ENCODE peak calls at places on chromosomes 11 and 22, in eight cellular contexts. T, D, N, G, X, C, H and L are unnamed samples.

GRCh38 chr22:44669725-44670027 is 32.3 kb upstream of the PRR5 start:
- DNase-seq in N (no peak), T (no peak), C (no peak), D (no peak), X (no peak), H (no peak), G (no peak), L (no peak)

GRCh38 chr22:28951969-28952521 is 68.7 kb downstream of the ZNRF3 start:
- DNase-seq in G (no peak), H (no peak), D (no peak), N (no peak), T (no peak), X (peak; percentile 39), C (no peak), L (no peak)

GRCh38 chr22:30490399-30490798 is 15.1 kb downstream of the SEC14L4 start:
- DNase-seq in C (no peak), H (no peak), D (no peak), X (no peak), N (no peak), T (no peak), G (no peak), L (no peak)

GRCh38 chr11:9057032-9057431 is 34.4 kb downstream of the SCUBE2 start:
- DNase-seq in X (no peak), D (no peak), N (no peak), C (no peak), T (no peak), G (no peak), H (no peak), L (no peak)

GRCh38 chr11:79237676-79238075 is 203.2 kb downstream of the TENM4 start:
- DNase-seq in X (no peak), H (no peak), C (no peak), G (no peak), N (no peak), D (peak; percentile 30), T (no peak), L (no peak)

GRCh38 chr22:44648821-44649566 is 53.0 kb upstream of the PRR5 start:
- DNase-seq in X (no peak), C (no peak), H (peak; percentile 54), G (no peak), D (no peak), T (no peak), N (no peak), L (peak; percentile 79)

GRCh38 chr11:26187639-26188038 is 144.3 kb upstream of the ANO3 start:
- DNase-seq in X (no peak), H (no peak), G (no peak), N (no peak), C (no peak), T (no peak), D (no peak), L (peak; percentile 24)

GRCh38 chr11:35478411-35479139 is 46.8 kb downstream of the PAMR1 start:
- DNase-seq in C (no peak), T (peak; percentile 27), G (no peak), N (no peak), D (no peak), X (no peak), H (no peak), L (no peak)

GRCh38 chr11:86916330-86916729 is 38.9 kb downstream of the FZD4 start:
- DNase-seq in T (no peak), N (no peak), C (no peak), D (no peak), H (no peak), G (no peak), X (no peak), L (no peak)

DNA sequence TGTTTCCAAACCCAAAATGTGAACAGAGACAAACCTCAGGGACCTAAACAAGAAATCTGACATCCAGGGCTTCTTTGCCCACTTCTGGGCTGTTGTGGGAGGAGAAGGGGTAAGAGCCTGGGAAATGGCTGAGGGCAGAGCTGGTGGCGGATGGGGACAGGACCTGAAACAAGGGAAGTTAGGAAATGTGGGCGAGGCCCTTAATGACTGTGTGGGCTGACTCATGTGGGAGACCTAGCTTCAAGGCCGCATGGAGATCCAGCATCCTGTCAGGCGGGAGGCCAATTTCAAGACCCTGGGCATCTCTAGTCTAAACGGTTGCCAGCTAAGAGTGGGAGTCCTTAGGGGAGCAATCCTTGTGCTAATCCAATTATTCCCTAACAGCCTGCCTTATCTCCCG is 2.1 kb upstream of the OAF start:
- DNase-seq in X (peak; percentile 65), N (no peak), D (peak; percentile 74), C (no peak), T (no peak), H (peak; percentile 70), G (no peak), L (peak; percentile 59)
- H3K27ac ChIP-seq in X (peak overlapping the region; percentile 54), N (peak overlapping the region; percentile 83), D (peak overlapping the region; percentile 35), C (peak overlapping the region; percentile 59), T (peak overlapping the region; percentile 65), H (peak overlapping the region; percentile 13), G (no peak overlapping the region), L (peak overlapping the region; percentile 36)

GRCh38 chr11:1694064-1694845 is 2.7 kb upstream of the KRTAP5-6 start:
- DNase-seq in X (peak; percentile 89), D (peak; percentile 90), T (peak; percentile 93), C (peak; percentile 91), G (peak; percentile 55), H (peak; percentile 88), N (peak; percentile 87), L (no peak)
- H3K27ac ChIP-seq in X (no peak overlapping the region), D (peak overlapping the region; percentile 72), T (peak overlapping the region; percentile 63), C (no peak overlapping the region), G (no peak overlapping the region), H (no peak overlapping the region), N (peak overlapping the region; percentile 61), L (no peak overlapping the region)

DNA sequence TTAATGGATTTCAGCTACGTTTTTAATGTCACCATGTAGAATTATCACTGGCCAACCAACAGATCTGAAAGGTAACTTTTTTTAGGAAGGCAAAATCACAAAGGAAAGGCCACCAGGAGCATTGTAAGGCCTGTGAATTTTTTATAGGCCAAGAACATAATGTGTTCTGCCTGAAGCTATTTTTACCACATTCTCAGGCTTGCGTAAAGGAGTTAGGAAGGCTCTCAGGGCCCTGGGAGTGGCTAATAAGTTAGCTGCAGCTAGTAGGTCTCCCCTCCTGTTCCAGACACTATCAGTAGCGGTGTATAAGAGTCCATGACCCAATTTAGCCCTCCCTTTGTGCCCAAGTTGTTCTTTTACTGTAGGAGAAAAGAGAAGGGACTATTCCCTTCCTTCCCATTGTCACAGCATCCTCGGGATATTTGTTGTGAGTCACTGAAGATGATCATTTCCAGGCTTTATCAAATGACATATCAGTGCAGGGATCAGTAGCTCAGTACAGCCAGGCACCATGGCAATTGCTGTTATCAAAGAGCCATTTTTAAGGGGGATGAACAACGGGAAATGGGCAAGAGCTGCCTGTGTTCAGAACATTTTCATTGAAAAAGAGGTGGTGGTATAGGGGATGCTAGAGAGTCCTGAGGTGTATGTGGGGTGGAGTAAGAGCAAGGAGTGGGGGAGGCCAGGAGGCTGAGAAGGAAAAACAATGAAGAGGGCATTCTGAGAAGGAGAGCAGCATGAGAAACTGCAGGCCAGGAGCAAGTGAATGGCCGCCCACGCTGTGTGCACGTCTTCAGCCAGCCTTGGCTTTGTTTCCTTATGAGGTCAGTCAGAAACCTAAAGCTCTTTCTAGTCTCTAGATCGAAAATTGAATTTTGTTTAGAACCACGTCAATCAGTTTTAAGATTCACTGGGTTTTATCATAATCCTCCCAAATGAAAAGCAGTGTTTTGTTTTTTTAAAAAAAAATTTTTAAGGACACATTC is 940.3 kb downstream of the NTM start:
- DNase-seq in N (no peak), T (no peak), G (no peak), D (no peak), H (no peak), C (no peak), X (no peak), L (no peak)
- H3K27ac ChIP-seq in N (no peak overlapping the region), T (no peak overlapping the region), G (no peak overlapping the region), D (no peak overlapping the region), H (no peak overlapping the region), C (no peak overlapping the region), X (no peak overlapping the region), L (no peak overlapping the region)

DNA sequence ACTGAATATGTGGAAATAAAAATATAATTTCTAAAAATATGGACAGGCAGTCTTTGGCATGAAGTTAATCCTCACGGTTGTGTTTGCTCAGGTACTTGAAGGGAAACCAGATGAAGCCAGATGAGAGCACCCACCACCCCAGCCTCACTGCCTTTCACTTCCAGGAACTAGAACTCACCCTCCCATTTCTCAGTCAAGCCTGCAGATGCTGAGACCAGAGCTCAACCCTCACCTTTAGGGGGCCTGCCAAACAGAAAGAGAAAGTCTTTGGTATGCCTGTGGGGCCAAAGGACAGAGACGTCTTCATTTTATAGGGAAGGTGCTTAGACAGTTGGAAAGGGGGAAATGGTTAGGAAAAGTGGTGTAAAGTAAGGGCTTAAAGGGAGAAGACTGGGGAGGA is 252.8 kb upstream of the PLET1 start:
- DNase-seq in G (no peak), H (no peak), X (no peak), N (no peak), T (no peak), D (no peak), C (no peak), L (no peak)
- H3K27ac ChIP-seq in G (no peak overlapping the region), H (no peak overlapping the region), X (no peak overlapping the region), N (no peak overlapping the region), T (no peak overlapping the region), D (no peak overlapping the region), C (no peak overlapping the region), L (no peak overlapping the region)

DNA sequence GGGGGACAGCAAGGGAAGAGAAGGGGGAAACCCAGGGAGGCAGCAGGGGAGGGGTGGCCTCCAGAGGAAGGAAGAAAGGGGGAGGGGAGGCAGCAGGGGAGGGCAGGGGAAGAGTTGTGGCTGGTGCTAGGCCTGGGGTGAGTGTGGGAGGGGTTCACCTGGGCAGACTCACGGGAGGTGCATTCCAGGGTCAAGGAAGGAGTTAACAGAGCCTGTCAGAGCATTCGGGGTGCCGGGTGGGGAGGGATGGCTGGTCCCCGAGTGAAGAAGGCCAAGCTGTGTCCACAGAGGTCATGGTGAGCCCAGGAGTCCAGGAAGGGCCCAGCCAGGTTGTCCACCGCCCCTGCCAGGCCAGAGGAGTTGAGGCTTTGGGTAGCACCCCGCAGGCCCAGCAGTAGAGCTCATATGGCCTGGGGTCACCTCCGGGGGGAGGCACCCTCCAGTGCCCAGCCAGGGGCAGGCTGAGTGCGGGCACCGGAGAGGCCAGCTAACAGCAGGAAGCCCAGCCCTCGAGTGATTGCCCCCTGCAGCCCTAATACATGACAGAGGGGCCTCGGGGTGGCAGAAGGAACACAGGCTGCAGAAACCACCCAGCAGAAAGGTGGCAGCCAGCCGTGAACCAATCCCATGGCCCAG is 31.1 kb upstream of the PPARA start:
- DNase-seq in N (no peak), G (no peak), H (no peak), C (peak; percentile 23), D (no peak), T (no peak), X (no peak), L (no peak)
- H3K27ac ChIP-seq in N (peak overlapping the region; percentile 31), G (no peak overlapping the region), H (no peak overlapping the region), C (no peak overlapping the region), D (no peak overlapping the region), T (no peak overlapping the region), X (peak overlapping the region; percentile 59), L (no peak overlapping the region)

DNA sequence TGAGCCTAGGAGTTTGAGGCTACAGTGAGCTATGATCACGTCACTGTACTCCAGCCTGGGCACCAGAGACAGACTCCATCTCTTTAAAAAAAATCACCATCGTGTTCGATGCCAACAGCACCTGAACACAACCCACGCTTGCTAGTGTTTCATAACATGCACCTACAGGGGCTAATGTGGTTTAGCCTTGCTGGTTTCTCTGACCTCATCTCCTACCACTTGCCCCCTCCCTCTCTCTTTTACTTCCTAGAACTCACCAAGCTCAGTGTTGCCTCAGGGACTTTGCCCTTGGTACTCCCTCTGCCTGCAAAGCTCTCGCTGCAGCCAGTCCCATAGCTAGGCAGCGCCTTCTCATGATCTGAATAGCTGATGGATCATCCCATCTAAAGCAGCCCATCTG is 99.8 kb downstream of the FBXO7 start:
- DNase-seq in X (no peak), N (peak; percentile 24), H (no peak), T (no peak), D (no peak), C (no peak), G (no peak), L (no peak)
- H3K27ac ChIP-seq in X (no peak overlapping the region), N (no peak overlapping the region), H (no peak overlapping the region), T (no peak overlapping the region), D (no peak overlapping the region), C (no peak overlapping the region), G (no peak overlapping the region), L (no peak overlapping the region)